ENCODE peak calls at places on chromosome 13, in four cellular contexts. One of them, this sample, is unnamed.

GRCh38 chr13:42594577-42595571 is 20.9 kb downstream of the TNFSF11 start:
- DNase-seq in H9: peak
- DNase-seq in neuronal stem cell: peak
- DNase-seq in IMR-90: peak
- DNase-seq in this sample: peak

GRCh38 chr13:61873717-61874116 is 458.1 kb upstream of the PCDH20 start:
- DNase-seq in H9: no peak
- DNase-seq in neuronal stem cell: no peak
- DNase-seq in IMR-90: no peak
- DNase-seq in this sample: no peak

GRCh38 chr13:38366954-38367645 is 17.4 kb downstream of the UFM1 start:
- DNase-seq in H9: no peak
- DNase-seq in neuronal stem cell: no peak
- DNase-seq in IMR-90: peak
- DNase-seq in this sample: no peak

GRCh38 chr13:71137106-71137505 is 729.9 kb downstream of the DACH1 start:
- DNase-seq in H9: no peak
- DNase-seq in neuronal stem cell: no peak
- DNase-seq in IMR-90: no peak
- DNase-seq in this sample: no peak

GRCh38 chr13:33578786-33579185 is 239.2 kb upstream of the RFC3 start:
- DNase-seq in H9: no peak
- DNase-seq in neuronal stem cell: no peak
- DNase-seq in IMR-90: no peak
- DNase-seq in this sample: peak

GRCh38 chr13:35621989-35622388 is 145.5 kb upstream of the MAB21L1 start:
- DNase-seq in H9: no peak
- DNase-seq in neuronal stem cell: no peak
- DNase-seq in IMR-90: peak
- DNase-seq in this sample: peak

GRCh38 chr13:26964278-26965057 is 203.9 kb upstream of the GPR12 start:
- DNase-seq in H9: no peak
- DNase-seq in neuronal stem cell: no peak
- DNase-seq in IMR-90: peak
- DNase-seq in this sample: no peak

GRCh38 chr13:30907167-30907761 is 1.2 kb downstream of the MEDAG start:
- DNase-seq in H9: no peak
- DNase-seq in neuronal stem cell: no peak
- DNase-seq in IMR-90: peak
- DNase-seq in this sample: peak

GRCh38 chr13:30810261-30810701 is 74.9 kb downstream of the ALOX5AP start:
- DNase-seq in H9: no peak
- DNase-seq in neuronal stem cell: no peak
- DNase-seq in IMR-90: no peak
- DNase-seq in this sample: no peak

GRCh38 chr13:93004919-93005318 is 221.7 kb upstream of the GPC6 start:
- DNase-seq in H9: peak
- DNase-seq in neuronal stem cell: no peak
- DNase-seq in IMR-90: peak
- DNase-seq in this sample: peak

GRCh38 chr13:51639171-51639570 is 54.9 kb downstream of the WDFY2 start:
- DNase-seq in H9: no peak
- DNase-seq in neuronal stem cell: no peak
- DNase-seq in IMR-90: peak
- DNase-seq in this sample: no peak

GRCh38 chr13:47159853-47160550 is 263.1 kb upstream of the HTR2A start:
- DNase-seq in H9: no peak
- DNase-seq in neuronal stem cell: no peak
- DNase-seq in IMR-90: no peak
- DNase-seq in this sample: no peak

GRCh38 chr13:30866692-30867669 is 39.1 kb upstream of the MEDAG start:
- DNase-seq in H9: no peak
- DNase-seq in neuronal stem cell: no peak
- DNase-seq in IMR-90: no peak
- DNase-seq in this sample: no peak

GRCh38 chr13:99953138-99953755 is 18.3 kb downstream of the ZIC5 start:
- DNase-seq in H9: no peak
- DNase-seq in neuronal stem cell: no peak
- DNase-seq in IMR-90: no peak
- DNase-seq in this sample: no peak

GRCh38 chr13:112891477-112892401 is 77.3 kb upstream of the MCF2L start:
- DNase-seq in H9: peak
- DNase-seq in neuronal stem cell: peak
- DNase-seq in IMR-90: no peak
- DNase-seq in this sample: no peak

GRCh38 chr13:29850213-29850898 is at the start of gene UBL3:
- DNase-seq in H9: peak
- DNase-seq in neuronal stem cell: peak
- DNase-seq in IMR-90: peak
- DNase-seq in this sample: peak

GRCh38 chr13:90951663-90952062 is 395.8 kb upstream of the MIR17HG start:
- DNase-seq in H9: no peak
- DNase-seq in neuronal stem cell: no peak
- DNase-seq in IMR-90: no peak
- DNase-seq in this sample: no peak

GRCh38 chr13:98482476-98483444 is 94.1 kb downstream of the STK24 start:
- DNase-seq in H9: no peak
- DNase-seq in neuronal stem cell: no peak
- DNase-seq in IMR-90: peak
- DNase-seq in this sample: peak

GRCh38 chr13:46893221-46893620 is 3.6 kb downstream of the HTR2A start:
- DNase-seq in H9: no peak
- DNase-seq in neuronal stem cell: no peak
- DNase-seq in IMR-90: no peak
- DNase-seq in this sample: no peak

GRCh38 chr13:102974574-102975195 is 91.5 kb downstream of the SLC10A2 start:
- DNase-seq in H9: no peak
- DNase-seq in neuronal stem cell: no peak
- DNase-seq in IMR-90: no peak
- DNase-seq in this sample: no peak

GRCh38 chr13:80116107-80116506 is 224.8 kb downstream of the SPRY2 start:
- DNase-seq in H9: no peak
- DNase-seq in neuronal stem cell: no peak
- DNase-seq in IMR-90: peak
- DNase-seq in this sample: no peak

GRCh38 chr13:73997964-73998363 is 136.2 kb downstream of the KLF12 start:
- DNase-seq in H9: no peak
- DNase-seq in neuronal stem cell: no peak
- DNase-seq in IMR-90: no peak
- DNase-seq in this sample: no peak

GRCh38 chr13:95481051-95481775 is 71.3 kb upstream of the CLDN10 start:
- DNase-seq in H9: no peak
- DNase-seq in neuronal stem cell: no peak
- DNase-seq in IMR-90: peak
- DNase-seq in this sample: no peak

GRCh38 chr13:29702912-29703351 is 107.4 kb upstream of the SLC7A1 start:
- DNase-seq in H9: peak
- DNase-seq in neuronal stem cell: no peak
- DNase-seq in IMR-90: peak
- DNase-seq in this sample: peak

GRCh38 chr13:73754727-73755292 is 379.4 kb downstream of the KLF12 start:
- DNase-seq in H9: no peak
- DNase-seq in neuronal stem cell: peak
- DNase-seq in IMR-90: peak
- DNase-seq in this sample: peak

GRCh38 chr13:102724923-102725322 is 30.1 kb upstream of the METTL21C start:
- DNase-seq in H9: no peak
- DNase-seq in neuronal stem cell: no peak
- DNase-seq in IMR-90: peak
- DNase-seq in this sample: peak

GRCh38 chr13:26050568-26051230 is 1.1 kb downstream of the SHISA2 start:
- DNase-seq in H9: peak
- DNase-seq in neuronal stem cell: peak
- DNase-seq in IMR-90: no peak
- DNase-seq in this sample: peak

GRCh38 chr13:19154843-19155242 is 26.8 kb downstream of the TUBA3C start:
- DNase-seq in H9: no peak
- DNase-seq in neuronal stem cell: no peak
- DNase-seq in IMR-90: no peak
- DNase-seq in this sample: no peak

GRCh38 chr13:28140433-28141125 is 2.2 kb downstream of the PAN3 start:
- DNase-seq in H9: no peak
- DNase-seq in neuronal stem cell: no peak
- DNase-seq in IMR-90: peak
- DNase-seq in this sample: peak

GRCh38 chr13:110541526-110541920 is 20.0 kb downstream of the RAB20 start:
- DNase-seq in H9: no peak
- DNase-seq in neuronal stem cell: no peak
- DNase-seq in IMR-90: peak
- DNase-seq in this sample: no peak
- H4K8ac ChIP-seq in H9: no peak
- H4K8ac ChIP-seq in neuronal stem cell: no peak
- H4K8ac ChIP-seq in IMR-90: no peak
- H4K8ac ChIP-seq in this sample: no peak

DNA sequence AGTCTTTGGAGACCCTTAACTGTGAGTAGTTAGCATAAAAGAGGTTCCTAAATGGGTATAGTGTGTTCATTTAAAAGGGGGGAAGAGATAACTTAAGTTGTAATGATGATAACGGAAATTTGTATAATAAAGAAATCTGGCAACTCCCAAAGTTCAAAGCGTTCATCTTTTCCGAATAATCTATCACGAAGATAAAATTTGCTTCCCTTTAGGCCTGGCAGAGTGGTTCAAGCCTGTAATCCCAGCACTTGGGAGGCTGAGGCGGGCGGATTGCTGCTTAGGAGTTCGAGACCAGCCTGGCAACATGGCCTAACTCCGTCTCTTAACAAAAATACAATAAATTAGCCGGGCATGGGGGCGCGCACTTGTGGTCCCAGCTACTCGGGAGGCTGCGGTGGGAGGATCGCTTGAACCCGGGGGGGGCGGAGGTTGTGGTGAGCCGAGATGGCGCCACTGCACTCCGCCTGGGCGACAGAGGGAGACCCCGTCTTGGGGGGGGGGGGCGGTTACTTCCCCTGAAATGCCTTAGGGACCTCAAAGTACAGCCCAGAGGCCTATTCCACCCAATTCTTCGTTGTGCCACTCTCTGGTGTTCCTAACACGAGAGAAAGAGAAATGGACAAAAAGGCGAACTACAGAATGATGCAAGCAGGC is 888 bp downstream of the N4BP2L2 start:
- DNase-seq in H9: peak
- DNase-seq in neuronal stem cell: no peak
- DNase-seq in IMR-90: no peak
- DNase-seq in this sample: peak
- H3K9ac ChIP-seq in H9: peak
- H3K9ac ChIP-seq in neuronal stem cell: peak
- H3K9ac ChIP-seq in IMR-90: peak
- H3K9ac ChIP-seq in this sample: peak

DNA sequence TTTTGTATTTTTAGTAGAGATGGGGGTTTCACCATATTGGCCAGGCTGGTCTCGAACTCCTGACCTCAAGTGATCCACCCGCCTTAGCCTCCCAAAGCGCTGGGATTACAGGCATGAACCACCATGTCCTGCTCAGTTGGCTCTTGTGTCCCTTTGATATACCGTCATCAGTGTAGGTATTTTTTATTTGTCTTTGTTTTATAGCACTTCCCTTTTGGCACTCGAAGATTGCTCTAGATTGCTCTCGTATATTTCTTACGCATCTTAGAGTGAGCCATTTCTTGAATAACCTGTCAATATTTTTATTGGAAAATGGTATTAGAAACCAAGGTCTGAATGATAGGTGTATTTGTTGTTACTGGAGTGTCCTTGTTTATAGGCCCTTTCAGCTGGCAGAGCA is 9.4 kb downstream of the SETDB2 start:
- DNase-seq in H9: no peak
- DNase-seq in neuronal stem cell: no peak
- DNase-seq in IMR-90: no peak
- DNase-seq in this sample: no peak
- H4K8ac ChIP-seq in H9: no peak
- H4K8ac ChIP-seq in neuronal stem cell: no peak
- H4K8ac ChIP-seq in IMR-90: peak
- H4K8ac ChIP-seq in this sample: no peak

DNA sequence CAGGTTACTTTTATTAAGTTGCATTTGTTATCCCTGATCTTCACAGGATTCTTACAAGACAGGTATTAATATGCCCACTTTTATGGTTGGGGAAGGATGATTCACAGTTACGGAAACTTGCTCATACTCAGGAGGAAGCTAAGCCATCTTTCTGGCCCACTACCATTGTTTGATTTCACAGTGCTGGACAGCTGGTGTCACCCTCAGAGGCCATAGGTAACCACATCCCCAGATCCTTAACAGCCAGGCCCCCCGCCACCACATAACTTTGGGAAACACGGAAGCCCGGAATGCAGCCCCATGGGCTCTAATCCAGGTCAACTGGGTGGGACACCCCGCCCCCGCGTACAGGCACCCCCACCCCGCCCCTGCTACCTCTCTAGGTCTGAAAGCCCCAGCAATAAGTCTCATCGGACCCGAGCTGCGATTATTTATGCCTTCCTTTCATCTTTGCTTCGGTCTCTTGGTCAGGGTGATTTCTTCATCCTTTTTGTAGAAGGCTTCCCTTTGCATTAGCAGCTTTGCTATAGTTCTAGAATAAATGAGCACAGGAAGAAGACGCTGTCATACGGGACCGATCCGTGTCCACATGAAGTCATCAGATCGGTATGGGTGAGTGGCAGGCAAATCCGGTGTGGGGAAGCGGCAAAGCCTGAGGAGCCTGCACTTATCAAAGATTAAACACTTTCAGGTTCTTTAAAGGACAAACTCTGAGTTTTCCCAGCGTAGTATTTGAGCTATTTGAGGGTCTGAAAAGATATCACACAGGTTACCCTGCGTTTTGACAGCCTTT is 119.5 kb downstream of the IRS2 start:
- DNase-seq in H9: no peak
- DNase-seq in neuronal stem cell: no peak
- DNase-seq in IMR-90: peak
- DNase-seq in this sample: peak
- H3K9ac ChIP-seq in H9: no peak
- H3K9ac ChIP-seq in neuronal stem cell: no peak
- H3K9ac ChIP-seq in IMR-90: no peak
- H3K9ac ChIP-seq in this sample: no peak

DNA sequence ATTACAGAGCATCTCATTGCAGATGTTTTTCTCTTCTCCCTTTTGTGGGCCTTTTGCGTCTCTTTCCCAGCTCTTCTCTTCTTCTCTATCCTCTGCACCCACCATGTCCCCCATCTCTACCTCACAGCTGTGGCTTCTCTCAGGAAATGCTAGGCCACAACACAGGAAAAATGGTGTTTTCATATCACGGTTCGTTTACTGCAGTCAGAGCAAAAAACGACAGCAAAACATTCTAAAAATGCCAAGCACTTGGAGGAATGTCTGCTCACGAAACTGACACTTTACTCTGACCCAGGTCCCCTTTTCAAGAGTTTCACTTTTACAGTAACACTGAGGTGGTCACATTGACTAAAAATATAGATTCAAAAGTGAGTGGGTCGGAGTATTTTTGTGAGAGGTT is 152.2 kb downstream of the DCT start:
- DNase-seq in H9: no peak
- DNase-seq in neuronal stem cell: no peak
- DNase-seq in IMR-90: no peak
- DNase-seq in this sample: peak
- H4K8ac ChIP-seq in H9: no peak
- H4K8ac ChIP-seq in neuronal stem cell: no peak
- H4K8ac ChIP-seq in IMR-90: no peak
- H4K8ac ChIP-seq in this sample: no peak